ENCODE peak calls at places on chromosomes 2 and 18, in four cellular contexts. D is upper lobe of right lung, U is cardiac muscle cell, Y is fibroblast of mammary gland. S is an unnamed sample.

GRCh38 chr2:53460347-53460746 is 307.3 kb upstream of the CHAC2 start:
- DNase-seq in D (no peak), U (no peak), Y (no peak), S (no peak)

GRCh38 chr2:148020036-148020357 is 540 bp downstream of the ORC4 start:
- DNase-seq in D (no peak), U (no peak), Y (peak; percentile 36), S (no peak)

GRCh38 chr2:75276093-75277055 is 77.1 kb upstream of the TACR1 start:
- DNase-seq in D (no peak), U (peak; percentile 32), Y (peak; percentile 81), S (no peak)

GRCh38 chr2:165905854-165906253 is 47.7 kb downstream of the TTC21B start:
- DNase-seq in D (no peak), U (peak; percentile 58), Y (no peak), S (no peak)

GRCh38 chr2:20411361-20411894 is 35.4 kb upstream of the RHOB start:
- DNase-seq in D (peak; percentile 93), U (peak; percentile 89), Y (peak; percentile 85), S (peak; percentile 89)

GRCh38 chr18:49052891-49053644 is 102.3 kb upstream of the SMAD7 start:
- DNase-seq in D (no peak), U (peak; percentile 87), Y (peak; percentile 91), S (no peak)

GRCh38 chr2:47086054-47086471 is 69.0 kb downstream of the STPG4 start:
- DNase-seq in D (no peak), U (no peak), Y (no peak), S (no peak)

GRCh38 chr18:54218299-54218698 is 6.2 kb downstream of the MBD2 start:
- DNase-seq in D (no peak), U (no peak), Y (no peak), S (no peak)

GRCh38 chr2:72793798-72794447 is 31.9 kb downstream of the EXOC6B start:
- DNase-seq in D (no peak), U (peak; percentile 38), Y (peak; percentile 21), S (no peak)

GRCh38 chr18:22703883-22704626 is 229.1 kb upstream of the RBBP8 start:
- DNase-seq in D (no peak), U (peak; percentile 76), Y (peak; percentile 70), S (no peak)

GRCh38 chr2:9095226-9095625 is 91.7 kb upstream of the MBOAT2 start:
- DNase-seq in D (no peak), U (no peak), Y (no peak), S (no peak)

GRCh38 chr2:18299423-18300212 is 260.8 kb downstream of the RDH14 start:
- DNase-seq in D (no peak), U (peak; percentile 94), Y (peak; percentile 53), S (no peak)

GRCh38 chr18:420661-421060 is 79.8 kb downstream of the COLEC12 start:
- DNase-seq in D (no peak), U (no peak), Y (no peak), S (no peak)

GRCh38 chr18:24200899-24201298 is 62.0 kb downstream of the CABYR start:
- DNase-seq in D (no peak), U (no peak), Y (no peak), S (no peak)

GRCh38 chr2:227204452-227204851 is 40.0 kb downstream of the COL4A3 start:
- DNase-seq in D (no peak), U (no peak), Y (no peak), S (no peak)

GRCh38 chr2:173550143-173550542 is 195.5 kb downstream of the CDCA7 start:
- DNase-seq in D (no peak), U (no peak), Y (peak; percentile 86), S (no peak)

GRCh38 chr2:12720181-12720580 is 3.4 kb downstream of the TRIB2 start:
- DNase-seq in D (no peak), U (peak; percentile 40), Y (peak; percentile 38), S (no peak)
- H3K4me3 ChIP-seq in D (peak overlapping the region; percentile 93), U (peak overlapping the region; percentile 94), Y (peak overlapping the region; percentile 90), S (no peak overlapping the region)

GRCh38 chr18:78981652-78981955 is 2.0 kb downstream of the SALL3 start:
- DNase-seq in D (no peak), U (no peak), Y (no peak), S (no peak)

GRCh38 chr18:78982186-78982585 is 2.6 kb downstream of the SALL3 start:
- DNase-seq in D (no peak), U (peak; percentile 39), Y (no peak), S (peak; percentile 58)

GRCh38 chr18:78986018-78986481 is 6.4 kb downstream of the SALL3 start:
- DNase-seq in D (no peak), U (peak; percentile 51), Y (peak; percentile 6), S (peak; percentile 29)

GRCh38 chr18:78983530-78983929 is 3.9 kb downstream of the SALL3 start:
- DNase-seq in D (no peak), U (no peak), Y (no peak), S (no peak)

DNA sequence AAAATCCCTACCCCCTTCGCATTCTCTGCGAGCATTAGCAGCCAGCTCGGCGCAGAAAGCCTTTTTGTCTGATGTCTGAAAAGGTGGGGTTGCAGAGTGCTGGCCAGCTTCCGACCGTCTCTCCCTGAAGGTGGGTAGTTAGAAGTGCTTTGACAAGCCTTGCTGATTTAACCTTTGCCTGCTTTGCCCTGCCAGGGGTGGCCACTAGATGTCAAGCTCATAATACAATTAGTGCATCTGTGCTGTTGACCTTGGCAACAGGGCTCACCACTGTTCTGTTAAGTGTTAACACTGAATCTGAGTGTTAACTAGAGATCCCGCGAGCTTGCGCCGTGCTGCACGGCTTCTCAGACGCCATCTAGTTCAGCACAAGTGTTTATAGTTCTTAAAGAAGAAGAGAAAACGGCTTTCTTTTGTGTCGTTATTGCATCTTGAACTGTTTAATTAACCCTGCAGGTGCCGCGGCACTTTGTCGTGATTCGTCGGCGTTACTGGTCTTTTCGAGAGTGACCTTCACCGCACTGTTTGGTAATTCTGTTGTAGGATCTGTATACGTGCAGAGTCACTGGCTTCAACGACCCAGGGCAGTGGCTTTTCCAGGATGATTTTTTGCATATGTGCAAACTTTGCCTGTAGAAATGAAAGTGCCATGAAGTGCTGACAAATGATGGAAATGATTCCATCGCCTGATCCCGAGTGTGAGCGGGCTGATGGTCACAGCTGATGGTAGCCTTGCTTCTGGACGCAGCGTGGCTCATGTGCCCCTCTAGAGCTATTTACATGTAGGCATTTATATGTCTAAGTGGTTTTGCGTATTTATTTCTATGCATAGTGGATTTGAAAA is 5.5 kb downstream of the SALL3 start:
- DNase-seq in D (no peak), U (peak; percentile 51), Y (peak; percentile 32), S (peak; percentile 79)
- TF ChIP-seq CTCF in D (peak; percentile 23), U (peak; percentile 26), Y (peak; percentile 21), S (no peak)

GRCh38 chr18:36327352-36328316 is 30.1 kb downstream of the FHOD3 start:
- DNase-seq in D (no peak), U (no peak), Y (no peak), S (no peak)
- H3K4me3 ChIP-seq in D (no peak overlapping the region), U (no peak overlapping the region), Y (no peak overlapping the region), S (no peak overlapping the region)

DNA sequence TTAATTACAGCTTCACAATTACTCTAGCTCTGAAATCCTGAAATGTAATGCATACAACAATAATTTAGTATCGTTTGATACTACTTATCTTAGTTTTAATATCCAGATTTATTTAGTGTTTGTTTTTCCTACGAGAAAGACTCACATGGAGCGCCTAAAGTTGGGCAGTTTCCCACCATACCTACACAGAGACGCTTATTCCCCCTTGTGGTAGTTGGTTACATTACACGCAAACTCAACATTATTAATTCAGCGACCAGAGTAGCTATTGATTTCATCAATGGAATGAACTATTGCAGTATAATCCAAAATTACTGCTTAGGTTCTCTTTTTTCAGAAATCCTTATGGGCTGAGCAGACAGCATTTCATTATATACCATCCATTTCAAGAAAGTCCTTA is 164.0 kb upstream of the REG3G start:
- DNase-seq in D (no peak), U (peak; percentile 3), Y (no peak), S (no peak)
- TF ChIP-seq CTCF in D (peak; percentile 33), U (peak; percentile 24), Y (no peak), S (no peak)

DNA sequence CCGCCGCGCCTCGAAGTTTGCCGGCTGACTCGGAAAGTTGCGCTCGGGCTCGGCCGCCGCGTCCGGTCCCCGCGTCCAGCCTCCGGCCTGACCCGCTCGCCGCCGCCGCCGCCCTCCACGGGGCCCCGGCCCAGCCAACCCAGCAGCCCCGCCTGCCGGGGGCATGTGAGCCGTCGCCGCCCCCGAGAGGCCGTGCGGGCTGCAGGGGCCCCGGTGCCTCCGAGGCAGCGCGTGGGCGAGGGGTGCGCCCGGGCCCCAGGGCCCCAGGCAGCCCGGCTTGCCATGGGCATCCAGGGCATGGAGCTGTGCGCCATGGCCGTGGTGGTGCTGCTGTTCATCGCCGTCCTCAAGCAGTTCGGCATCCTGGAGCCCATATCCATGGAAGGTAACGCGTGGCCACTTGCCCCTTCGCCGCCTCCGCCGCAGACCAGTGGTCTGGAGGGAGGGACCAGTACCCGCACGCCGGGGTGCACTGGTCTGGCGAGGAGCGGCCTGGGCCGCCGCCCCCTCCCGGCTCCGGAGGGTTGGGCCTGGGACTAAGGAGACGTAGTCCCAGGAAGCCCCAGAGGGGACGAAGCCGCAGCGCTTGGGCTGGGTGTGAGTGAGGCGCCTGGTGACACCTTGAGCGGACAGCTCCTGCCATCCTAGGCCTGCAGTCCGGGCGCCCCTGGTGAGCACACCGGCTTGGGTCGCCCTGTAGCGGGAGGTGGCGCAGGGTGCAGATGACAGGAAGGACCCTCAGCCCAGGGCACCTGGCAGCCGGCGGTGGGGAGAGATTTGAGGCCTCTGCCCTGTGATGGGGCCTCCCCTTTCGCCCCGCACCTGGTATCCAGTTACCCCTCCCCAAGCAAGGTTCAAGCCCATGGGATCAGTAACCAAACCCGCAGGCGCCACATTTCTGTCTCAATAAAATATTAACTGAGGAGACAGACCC is 49.9 kb downstream of the KCNIP3 start:
- DNase-seq in D (peak; percentile 66), U (peak; percentile 34), Y (peak; percentile 6), S (no peak)
- H3K4me3 ChIP-seq in D (peak overlapping the region; percentile 39), U (peak overlapping the region; percentile 2), Y (peak overlapping the region; percentile 46), S (peak overlapping the region; percentile 27)

GRCh38 chr2:118086024-118086633 is 2.1 kb upstream of the INSIG2 start:
- DNase-seq in D (no peak), U (no peak), Y (no peak), S (no peak)

GRCh38 chr2:118090387-118091139 is 2.3 kb downstream of the INSIG2 start:
- DNase-seq in D (no peak), U (no peak), Y (no peak), S (no peak)

GRCh38 chr2:118091140-118091478 is 2.8 kb downstream of the INSIG2 start:
- DNase-seq in D (no peak), U (no peak), Y (no peak), S (no peak)

GRCh38 chr2:118089015-118089800 is 937 bp downstream of the INSIG2 start:
- DNase-seq in D (no peak), U (peak; percentile 73), Y (peak; percentile 66), S (peak; percentile 19)

DNA sequence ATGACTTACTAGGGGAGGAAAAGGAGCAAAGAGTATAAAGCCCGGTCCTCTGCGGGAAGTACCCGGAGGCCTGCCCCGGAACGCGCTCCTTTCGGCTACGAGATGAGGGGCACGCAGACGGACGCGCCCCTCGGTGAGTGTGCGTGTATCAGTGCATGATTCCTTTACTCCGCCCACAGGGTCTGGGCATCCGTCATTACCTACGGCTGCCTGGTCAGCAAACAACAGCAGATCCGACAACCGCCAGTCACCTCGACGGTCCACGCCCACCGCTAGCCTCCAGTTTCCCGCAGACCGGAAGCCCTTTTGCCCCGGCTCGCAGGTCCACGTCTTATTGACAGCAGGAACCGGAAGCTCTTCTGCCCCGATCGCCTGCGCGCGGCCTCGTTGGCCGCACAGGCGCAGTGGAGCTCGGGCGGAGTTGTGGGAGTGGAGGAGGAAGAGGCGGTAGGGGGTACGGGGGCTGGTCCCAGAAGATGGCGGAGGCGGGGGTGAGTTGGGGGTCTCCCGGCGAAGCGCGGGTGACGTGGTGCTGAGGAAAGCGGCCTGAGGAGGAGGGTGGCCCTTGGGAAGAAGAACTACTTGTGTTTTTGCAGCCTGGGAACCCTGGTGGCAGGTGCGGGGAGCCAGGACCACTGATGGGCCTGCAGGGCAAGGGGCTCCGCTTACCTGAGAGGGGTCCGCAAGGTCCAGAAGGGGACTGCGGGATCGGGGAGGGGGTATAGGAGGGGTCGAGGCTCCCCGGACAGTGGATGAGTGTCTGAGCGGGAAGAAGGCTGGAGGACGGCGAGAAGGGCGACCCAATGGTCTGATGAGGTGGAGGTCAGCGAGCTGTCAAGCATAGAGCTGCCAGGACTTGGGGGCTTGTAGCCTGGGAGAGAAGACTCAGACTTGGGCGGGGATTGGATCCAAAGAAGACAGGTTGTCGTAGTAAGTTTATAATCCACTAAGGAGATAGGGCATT is at the start of gene INSIG2:
- DNase-seq in D (peak; percentile 98), U (peak; percentile 96), Y (peak; percentile 93), S (peak; percentile 89)
- TF ChIP-seq CTCF in D (no peak), U (no peak), Y (no peak), S (no peak)

S was measured in lower leg skin.